ENCODE peak calls at places on chromosomes 6 and 20, in nine cellular contexts. P is NCI-H2107; R is breast epithelium; W is CD4-positive, alpha-beta T cell; J is activated CD4-positive, alpha-beta T cell treated with anti-CD3 and anti-CD28 coated beads for 1 hour; G is stimulated activated naive CD8-positive, alpha-beta T cell treated with anti-CD3 and anti-CD28 coated beads, Interleukin-15, amount 100 ng/mL, for 72 hours; I is ACHN; E is AG10803; V is amniotic stem cell. O is an unnamed sample.

GRCh38 chr6:25895773-25896172 is 21.7 kb upstream of the SLC17A3 start:
- DNase-seq in P (no peak), R (no peak), W (no peak), J (no peak), G (no peak), I (no peak), E (no peak), V (no peak), O (no peak)

GRCh38 chr20:33005132-33005566 is 916 bp upstream of the SUN5 start:
- DNase-seq in P (no peak), R (no peak), W (no peak), J (no peak), G (peak), I (peak), E (no peak), V (no peak), O (no peak)

GRCh38 chr20:43940518-43941225 is 26.0 kb downstream of the TOX2 start:
- DNase-seq in P (no peak), R (no peak), W (no peak), J (no peak), G (no peak), I (no peak), E (no peak), V (no peak), O (no peak)

GRCh38 chr20:53841741-53842140 is 228.7 kb downstream of the BCAS1 start:
- DNase-seq in P (no peak), R (no peak), W (no peak), J (no peak), G (no peak), I (no peak), E (no peak), V (no peak), O (no peak)

GRCh38 chr6:49001856-49002255 is 461.2 kb downstream of the MMUT start:
- DNase-seq in P (no peak), R (no peak), W (no peak), J (no peak), G (no peak), I (peak), E (peak), V (no peak), O (no peak)

GRCh38 chr6:169752074-169752623 is 727 bp downstream of the ERMARD start:
- DNase-seq in P (no peak), R (no peak), W (no peak), J (no peak), G (peak), I (peak), E (peak), V (no peak), O (no peak)

GRCh38 chr6:16676978-16677377 is 84.3 kb downstream of the ATXN1 start:
- DNase-seq in P (no peak), R (no peak), W (no peak), J (no peak), G (no peak), I (no peak), E (peak), V (no peak), O (peak)

GRCh38 chr6:70633870-70634269 is 33.8 kb upstream of the SMAP1 start:
- DNase-seq in P (no peak), R (no peak), W (no peak), J (no peak), G (no peak), I (no peak), E (no peak), V (no peak), O (no peak)

GRCh38 chr20:6094038-6094437 is 28.8 kb downstream of the FERMT1 start:
- DNase-seq in P (no peak), R (no peak), W (no peak), J (no peak), G (no peak), I (no peak), E (no peak), V (no peak), O (no peak)

GRCh38 chr20:56928007-56928406 is 298.9 kb downstream of the TFAP2C start:
- DNase-seq in P (no peak), R (no peak), W (no peak), J (no peak), G (no peak), I (no peak), E (no peak), V (no peak), O (no peak)

GRCh38 chr6:143157146-143157545 is 96.5 kb downstream of the AIG1 start:
- DNase-seq in P (no peak), R (no peak), W (no peak), J (no peak), G (no peak), I (no peak), E (peak), V (no peak), O (no peak)

GRCh38 chr6:38671885-38672467 is 31.0 kb downstream of the GLO1 start:
- DNase-seq in P (no peak), R (no peak), W (peak), J (no peak), G (peak), I (peak), E (peak), V (peak), O (peak)

GRCh38 chr6:24581084-24581669 is 64.8 kb downstream of the KIAA0319 start:
- DNase-seq in P (no peak), R (peak), W (peak), J (peak), G (peak), I (peak), E (peak), V (peak), O (peak)

GRCh38 chr6:52995913-52996685 is 1.0 kb upstream of the GSTA4 start:
- DNase-seq in P (no peak), R (no peak), W (peak), J (peak), G (peak), I (peak), E (peak), V (no peak), O (peak)

GRCh38 chr20:12171927-12172581 is 254.4 kb downstream of the BTBD3 start:
- DNase-seq in P (peak), R (no peak), W (no peak), J (no peak), G (no peak), I (no peak), E (peak), V (no peak), O (peak)

GRCh38 chr6:7235712-7236311 is 77.2 kb downstream of the SSR1 start:
- DNase-seq in P (peak), R (peak), W (no peak), J (no peak), G (no peak), I (no peak), E (no peak), V (no peak), O (no peak)

GRCh38 chr6:149334201-149334600 is 16.7 kb downstream of the TAB2 start:
- DNase-seq in P (no peak), R (no peak), W (no peak), J (no peak), G (no peak), I (peak), E (peak), V (no peak), O (peak)

GRCh38 chr6:16684896-16685554 is 76.2 kb downstream of the ATXN1 start:
- DNase-seq in P (no peak), R (no peak), W (peak), J (peak), G (peak), I (peak), E (peak), V (peak), O (no peak)

GRCh38 chr6:76881414-76881813 is 581.9 kb downstream of the HTR1B start:
- DNase-seq in P (no peak), R (no peak), W (no peak), J (no peak), G (no peak), I (no peak), E (peak), V (no peak), O (no peak)